ENCODE peak calls at places on chromosomes 7 and 10, in four cellular contexts. B is stimulated activated CD4-positive, alpha-beta T cell treated with anti-CD3 and anti-CD28 coated beads, Interleukin-15, amount 100 ng/mL, for 1 hour; P is neural crest cell; H is aorta. V is an unnamed sample.

GRCh38 chr7:30900053-30900452 is 11.6 kb upstream of the AQP1 start:
- DNase-seq in B (no peak), P (no peak), H (no peak), V (no peak)

GRCh38 chr10:29163746-29164145 is 125.1 kb upstream of the LYZL1 start:
- DNase-seq in B (no peak), P (no peak), H (no peak), V (no peak)

GRCh38 chr10:46091080-46091833 is 45.2 kb upstream of the MSMB start:
- DNase-seq in B (no peak), P (no peak), H (no peak), V (no peak)

GRCh38 chr10:1774796-1775195 is 37.5 kb upstream of the ADARB2 start:
- DNase-seq in B (no peak), P (no peak), H (no peak), V (no peak)

GRCh38 chr7:38147005-38147404 is 31.0 kb upstream of the STARD3NL start:
- DNase-seq in B (no peak), P (no peak), H (no peak), V (no peak)

GRCh38 chr7:79182283-79182682 is 271.2 kb downstream of the MAGI2 start:
- DNase-seq in B (no peak), P (no peak), H (no peak), V (no peak)

GRCh38 chr7:148588168-148588890 is 2.2 kb upstream of the C7orf33 start:
- DNase-seq in B (no peak), P (no peak), H (no peak), V (peak)

GRCh38 chr7:151166629-151167196 is 781 bp downstream of the GBX1 start:
- DNase-seq in B (no peak), P (no peak), H (no peak), V (no peak)

GRCh38 chr7:127447326-127447945 is 54.9 kb upstream of the ZNF800 start:
- DNase-seq in B (no peak), P (no peak), H (no peak), V (no peak)

GRCh38 chr10:72218329-72218728 is 2.3 kb upstream of the ASCC1 start:
- DNase-seq in B (no peak), P (no peak), H (no peak), V (no peak)

GRCh38 chr7:43851796-43852195 is 17.5 kb downstream of the MRPS24 start:
- DNase-seq in B (no peak), P (no peak), H (no peak), V (no peak)

GRCh38 chr7:41872951-41873350 is 170.1 kb upstream of the INHBA start:
- DNase-seq in B (no peak), P (no peak), H (no peak), V (no peak)

GRCh38 chr7:134513169-134513752 is 14.1 kb upstream of the AKR1B10 start:
- DNase-seq in B (no peak), P (peak), H (no peak), V (peak)

GRCh38 chr10:58545427-58545826 is 32.8 kb downstream of the BICC1 start:
- DNase-seq in B (no peak), P (no peak), H (no peak), V (no peak)

GRCh38 chr7:604038-604883 is 84.6 kb upstream of the PDGFA start:
- DNase-seq in B (peak), P (no peak), H (peak), V (no peak)

GRCh38 chr10:110414563-110415309 is 83.0 kb upstream of the DUSP5 start:
- DNase-seq in B (peak), P (no peak), H (no peak), V (no peak)

GRCh38 chr7:3176112-3176836 is 124.8 kb upstream of the SDK1 start:
- DNase-seq in B (no peak), P (no peak), H (no peak), V (no peak)

GRCh38 chr10:69327463-69328345 is 49.4 kb downstream of the HK1 start:
- DNase-seq in B (no peak), P (no peak), H (peak), V (peak)

GRCh38 chr10:130998642-130999041 is 312.9 kb downstream of the TCERG1L start:
- DNase-seq in B (no peak), P (no peak), H (no peak), V (no peak)

GRCh38 chr7:7609330-7609729 is 31.2 kb upstream of the UMAD1 start:
- DNase-seq in B (no peak), P (no peak), H (no peak), V (no peak)

GRCh38 chr10:57218382-57218781 is 857.3 kb upstream of the ZWINT start:
- DNase-seq in B (no peak), P (no peak), H (no peak), V (no peak)

GRCh38 chr10:97210576-97210975 is 24.8 kb upstream of the SLIT1 start:
- DNase-seq in B (peak), P (peak), H (peak), V (peak)

GRCh38 chr10:101512741-101513140 is 75.3 kb downstream of the POLL start:
- DNase-seq in B (no peak), P (no peak), H (no peak), V (no peak)

GRCh38 chr7:88307841-88308240 is 1.1 kb upstream of the STEAP4 start:
- DNase-seq in B (no peak), P (no peak), H (no peak), V (no peak)

GRCh38 chr7:7971308-7972040 is 2.9 kb downstream of the GLCCI1 start:
- DNase-seq in B (no peak), P (no peak), H (no peak), V (peak)

GRCh38 chr7:50798126-50798525 is 15.4 kb upstream of the GRB10 start:
- DNase-seq in B (no peak), P (no peak), H (no peak), V (no peak)

GRCh38 chr10:12799746-12800145 is 201.8 kb downstream of the CCDC3 start:
- DNase-seq in B (no peak), P (no peak), H (no peak), V (no peak)

GRCh38 chr10:52485486-52485885 is 171.4 kb downstream of the DKK1 start:
- DNase-seq in B (no peak), P (no peak), H (no peak), V (no peak)

GRCh38 chr10:124002391-124003069 is 90.9 kb downstream of the CHST15 start:
- DNase-seq in B (no peak), P (no peak), H (no peak), V (no peak)

GRCh38 chr10:83229991-83230390 is 909.3 kb upstream of the GHITM start:
- DNase-seq in B (no peak), P (no peak), H (no peak), V (no peak)

GRCh38 chr10:86688398-86688921 is 20.1 kb downstream of the LDB3 start:
- DNase-seq in B (no peak), P (peak), H (no peak), V (peak)

GRCh38 chr7:143456992-143457793 is 13.9 kb downstream of the TAS2R60 start:
- DNase-seq in B (no peak), P (no peak), H (no peak), V (no peak)

GRCh38 chr7:44139311-44140010 is 1.7 kb downstream of the MYL7 start:
- DNase-seq in B (no peak), P (no peak), H (peak), V (no peak)

V was measured in retina.